ENCODE peak calls at places on chromosomes 6 and 20, in nine cellular contexts. H is cardiac muscle cell; Y is CD8-positive, alpha-beta T cell; O is upper lobe of right lung; A is stomach; X is fibroblast of lung; F is lung; E is endothelial cell of umbilical vein; P is colonic mucosa. K is an unnamed sample. For H3K27me3, the result is how much of the 10 kb centered on the place peaks cover.

GRCh38 chr20:50369225-50370035 is 140.8 kb upstream of the PTPN1 start:
- DNase-seq in P (peak), Y (no peak), F (peak), H (no peak), A (peak), X (no peak), E (no peak), O (peak), K (no peak)

GRCh38 chr20:1577906-1578305 is 20.4 kb upstream of the SIRPD start:
- DNase-seq in Y (no peak), A (no peak), F (no peak), H (no peak), E (peak), X (no peak), O (no peak), P (no peak), K (no peak)

GRCh38 chr20:58021481-58021880 is 207.0 kb downstream of the ANKRD60 start:
- DNase-seq in P (no peak), X (no peak), F (no peak), A (no peak), Y (no peak), H (no peak), E (no peak), O (no peak), K (peak)

GRCh38 chr6:88914180-88914579 is 49.2 kb downstream of the RNGTT start:
- DNase-seq in E (no peak), F (no peak), H (no peak), A (no peak), P (no peak), X (peak), Y (no peak), O (no peak), K (no peak)

GRCh38 chr6:162289972-162290371 is 437.6 kb downstream of the PRKN start:
- DNase-seq in H (no peak), X (no peak), Y (no peak), O (no peak), P (no peak), E (no peak), A (no peak), F (no peak), K (no peak)

GRCh38 chr6:75609639-75610590 is 8.2 kb downstream of the SENP6 start:
- DNase-seq in P (no peak), Y (no peak), X (peak), A (no peak), F (no peak), E (peak), O (no peak), H (no peak), K (no peak)

GRCh38 chr6:1608976-1609661 is 596 bp upstream of the FOXC1 start:
- DNase-seq in E (peak), O (no peak), Y (no peak), A (no peak), X (no peak), P (no peak), F (no peak), H (peak), K (peak)

GRCh38 chr20:6769953-6770831 is 2.7 kb downstream of the BMP2 start:
- DNase-seq in X (peak), O (peak), E (peak), A (peak), Y (no peak), F (peak), H (peak), P (peak), K (peak)

GRCh38 chr6:50720623-50721022 is 7.3 kb downstream of the TFAP2D start:
- DNase-seq in H (peak), E (peak), F (no peak), P (no peak), A (no peak), X (no peak), O (no peak), Y (no peak), K (no peak)

GRCh38 chr6:34248198-34248726 is 544 bp downstream of the SMIM29 start:
- DNase-seq in H (no peak), F (peak), E (peak), P (peak), A (peak), Y (peak), O (peak), X (peak), K (peak)

GRCh38 chr20:40778894-40779496 is 90.0 kb upstream of the MAFB start:
- DNase-seq in Y (no peak), E (no peak), O (no peak), X (no peak), H (no peak), A (no peak), F (no peak), P (no peak), K (no peak)

GRCh38 chr6:41536884-41537347 is 9.3 kb upstream of the FOXP4 start:
- DNase-seq in H (no peak), P (peak), E (peak), F (peak), Y (no peak), A (peak), X (no peak), O (peak), K (no peak)
- H3K27me3 ChIP-seq in H (under half), P (under half), E (under half), F (under half), Y (under half), A (under half), X (under half), O (under half), K (under half)

DNA sequence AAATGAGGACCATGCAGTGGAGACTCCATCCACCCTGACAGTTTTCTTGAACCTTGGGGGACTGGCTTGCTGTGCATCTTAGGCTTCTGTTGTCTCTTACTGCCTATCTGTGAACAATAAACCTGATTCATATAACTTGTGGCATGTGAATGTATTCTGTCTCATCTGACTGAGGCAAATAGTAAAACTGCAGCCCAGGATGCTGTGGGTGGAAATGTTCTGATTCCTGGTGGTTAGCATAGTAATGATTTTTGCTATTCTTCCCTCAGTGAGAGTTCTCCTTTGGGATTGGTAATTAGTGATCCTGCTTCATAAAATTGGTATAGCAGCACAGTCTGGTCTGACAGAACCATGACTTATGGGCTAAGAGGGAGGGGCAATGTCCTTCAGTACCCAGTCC is 147.2 kb downstream of the OR2B2 start:
- DNase-seq in E (no peak), H (no peak), Y (no peak), P (no peak), X (no peak), O (no peak), A (no peak), F (no peak), K (no peak)
- H3K27me3 ChIP-seq in E (under half), H (under half), Y (under half), P (under half), X (under half), O (under half), A (under half), F (under half), K (under half)

GRCh38 chr6:142871910-142872331 is 73.1 kb downstream of the HIVEP2 start:
- DNase-seq in E (peak), A (no peak), H (no peak), P (peak), F (no peak), Y (peak), O (no peak), X (peak), K (no peak)

GRCh38 chr6:142872376-142872775 is 72.6 kb downstream of the HIVEP2 start:
- DNase-seq in Y (no peak), E (no peak), F (no peak), X (peak), H (no peak), O (no peak), A (no peak), P (peak), K (no peak)

GRCh38 chr6:142867988-142868818 is 76.8 kb downstream of the HIVEP2 start:
- DNase-seq in Y (no peak), P (no peak), F (peak), O (no peak), A (no peak), E (peak), H (peak), X (peak), K (no peak)

GRCh38 chr6:142868917-142869316 is 76.1 kb downstream of the HIVEP2 start:
- DNase-seq in O (no peak), X (no peak), H (no peak), E (peak), F (no peak), P (no peak), Y (no peak), A (no peak), K (no peak)

GRCh38 chr6:142870787-142871371 is 74.1 kb downstream of the HIVEP2 start:
- DNase-seq in A (no peak), P (no peak), Y (no peak), F (no peak), H (no peak), O (no peak), X (no peak), E (no peak), K (no peak)
- H3K27me3 ChIP-seq in A (under half), P (under half), Y (under half), F (under half), H (under half), O (under half), X (under half), E (under half), K (under half)

DNA sequence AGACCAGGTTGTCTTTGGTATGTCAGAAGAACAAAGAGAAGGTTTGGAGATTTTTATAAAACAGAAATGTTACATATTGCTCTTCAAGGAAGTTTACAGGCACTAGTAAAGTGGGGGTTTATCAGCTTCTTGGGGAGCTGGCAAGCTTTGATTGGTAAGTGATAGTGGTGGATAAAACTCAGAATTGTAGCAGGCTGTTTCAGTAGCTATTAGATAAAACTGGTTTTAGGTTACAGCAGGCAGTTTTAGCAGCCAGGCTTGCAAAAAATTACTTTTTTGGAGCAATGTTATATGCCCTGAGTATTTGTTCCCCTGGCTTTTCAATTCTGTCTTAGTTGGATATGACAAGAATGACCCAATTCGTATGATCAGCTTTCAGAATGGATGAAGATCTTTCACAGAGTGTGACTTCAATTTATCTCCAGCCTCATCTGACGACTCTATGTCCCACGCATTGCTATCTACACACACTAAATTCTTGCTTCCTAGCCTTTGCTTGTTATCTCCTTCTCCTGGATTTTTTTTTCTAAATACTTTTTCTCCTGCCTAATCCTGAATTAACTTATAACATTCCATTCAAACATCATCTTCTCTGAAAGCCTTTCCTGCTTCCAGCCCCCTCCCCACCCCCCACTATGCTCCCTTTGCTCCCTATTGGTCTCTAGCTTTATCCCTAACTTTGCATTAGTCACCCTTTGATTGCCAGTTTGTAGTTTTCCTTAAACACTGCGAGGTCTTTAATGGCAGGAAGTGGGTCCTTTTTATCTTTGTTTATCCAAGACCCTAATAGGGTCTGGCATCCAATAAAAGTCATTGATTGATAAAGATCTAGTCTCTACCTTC is 1.0 kb upstream of the TOMM34 start:
- DNase-seq in A (no peak), H (no peak), X (no peak), P (no peak), F (no peak), O (no peak), E (no peak), Y (no peak), K (no peak)
- H3K27me3 ChIP-seq in A (under half), H (under half), X (under half), P (under half), F (under half), O (under half), E (under half), Y (under half), K (under half)

GRCh38 chr6:30396833-30397479 is 52.0 kb downstream of the RPP21 start:
- DNase-seq in O (peak), X (peak), P (peak), H (peak), Y (peak), A (peak), E (peak), F (peak), K (peak)

GRCh38 chr6:30394139-30394538 is 49.2 kb downstream of the RPP21 start:
- DNase-seq in H (no peak), P (peak), F (no peak), A (no peak), X (no peak), E (no peak), Y (no peak), O (no peak), K (no peak)

GRCh38 chr6:30386166-30386565 is 41.2 kb downstream of the RPP21 start:
- DNase-seq in E (no peak), A (no peak), F (no peak), H (no peak), O (no peak), X (no peak), P (no peak), Y (no peak), K (no peak)

DNA sequence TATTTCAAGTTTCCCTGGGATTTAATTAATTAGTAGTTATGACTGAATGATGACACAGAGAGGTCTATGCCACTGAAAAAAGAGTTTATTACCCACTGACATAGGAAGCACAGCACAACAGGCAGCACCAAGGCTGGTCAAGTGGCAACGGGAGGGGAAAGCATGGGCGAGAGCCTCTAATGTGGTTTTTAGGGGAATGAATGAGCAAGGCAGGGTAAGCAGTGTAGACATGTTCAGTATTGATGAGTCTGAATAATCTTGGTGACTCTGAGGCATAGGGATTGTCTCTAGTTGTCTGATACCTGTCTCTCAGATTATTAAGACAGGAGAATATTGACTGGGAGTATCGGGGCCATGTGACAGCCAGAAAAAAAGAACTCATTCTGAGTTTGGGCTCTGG is 46.3 kb downstream of the RPP21 start:
- DNase-seq in H (no peak), P (no peak), X (no peak), F (no peak), Y (no peak), E (no peak), O (no peak), A (no peak), K (no peak)
- H3K27me3 ChIP-seq in H (half or more), P (under half), X (under half), F (under half), Y (under half), E (under half), O (under half), A (under half), K (under half)

GRCh38 chr6:6348251-6348650 is 27.8 kb upstream of the F13A1 start:
- DNase-seq in Y (no peak), X (no peak), F (no peak), O (no peak), P (no peak), A (no peak), H (no peak), E (no peak), K (no peak)
- H3K27me3 ChIP-seq in Y (under half), X (under half), F (under half), O (under half), P (under half), A (under half), H (under half), E (under half), K (under half)

K was measured in aorta.